ENCODE peak calls at places on chromosomes 7 and 10, in nine cellular contexts. K is stimulated activated CD4-positive, alpha-beta T cell treated with anti-CD3 and anti-CD28 coated beads, Interleukin-4, amount 100 ng/mL, for 4 hours; J is HS-5; C is AG09309; W is progenitor cell of endocrine pancreas; P is RPMI7951; A is GM23338; H is left lobe of liver; X is uterus. I is an unnamed sample.

GRCh38 chr7:131164025-131164899 is 163.4 kb upstream of the MKLN1 start:
- DNase-seq in W (no peak), X (no peak), A (peak), P (peak), H (no peak), J (peak), K (no peak), C (peak), I (no peak)

GRCh38 chr7:122219253-122219865 is 75.3 kb upstream of the AASS start:
- DNase-seq in K (no peak), W (no peak), X (no peak), A (peak), P (peak), H (no peak), C (no peak), J (no peak), I (no peak)

GRCh38 chr10:13660545-13660920 is 73.8 kb downstream of the PRPF18 start:
- DNase-seq in W (no peak), C (peak), J (no peak), X (no peak), A (no peak), H (no peak), K (no peak), P (peak), I (no peak)

GRCh38 chr10:75207079-75207867 is 3.3 kb upstream of the VDAC2 start:
- DNase-seq in P (no peak), X (no peak), C (no peak), J (no peak), W (no peak), K (no peak), H (no peak), A (no peak), I (no peak)

GRCh38 chr7:135709508-135709907 is 18.5 kb downstream of the SLC13A4 start:
- DNase-seq in W (no peak), P (no peak), C (no peak), X (no peak), A (no peak), H (no peak), K (no peak), J (no peak), I (no peak)

GRCh38 chr7:77327067-77327931 is 88.8 kb downstream of the GSAP start:
- DNase-seq in H (no peak), P (peak), C (peak), J (peak), K (no peak), X (peak), W (no peak), A (no peak), I (no peak)

GRCh38 chr10:57864789-57865676 is 402.7 kb downstream of the IPMK start:
- DNase-seq in H (peak), J (no peak), C (no peak), W (no peak), A (no peak), X (no peak), P (no peak), K (no peak), I (no peak)

GRCh38 chr10:30819306-30820190 is 190.0 kb upstream of the LYZL2 start:
- DNase-seq in J (peak), P (peak), X (no peak), W (no peak), A (no peak), H (no peak), K (no peak), C (no peak), I (no peak)

GRCh38 chr10:116694253-116694926 is 48.0 kb downstream of the HSPA12A start:
- DNase-seq in X (no peak), A (peak), W (no peak), J (no peak), C (no peak), P (no peak), K (no peak), H (no peak), I (no peak)

GRCh38 chr7:537911-538634 is 18.4 kb upstream of the PDGFA start:
- DNase-seq in A (peak), J (peak), W (no peak), K (no peak), C (peak), X (peak), P (peak), H (no peak), I (no peak)

GRCh38 chr10:133132711-133133291 is 27.2 kb upstream of the KNDC1 start:
- DNase-seq in X (peak), W (no peak), P (no peak), H (no peak), K (no peak), J (no peak), A (no peak), C (no peak), I (no peak)

GRCh38 chr7:44210107-44210506 is 9.3 kb downstream of the YKT6 start:
- DNase-seq in K (no peak), X (no peak), A (no peak), J (no peak), P (no peak), H (no peak), C (no peak), W (no peak), I (no peak)

GRCh38 chr7:45037876-45038275 is 37.9 kb downstream of the CCM2 start:
- DNase-seq in J (no peak), X (no peak), A (no peak), C (no peak), K (no peak), W (no peak), H (no peak), P (no peak), I (no peak)

GRCh38 chr10:37713642-37714041 is 143.8 kb downstream of the ZNF248 start:
- DNase-seq in X (no peak), A (no peak), C (no peak), K (no peak), P (no peak), H (no peak), W (no peak), J (no peak), I (no peak)

GRCh38 chr10:15352818-15353217 is 18.3 kb downstream of the FAM171A1 start:
- DNase-seq in A (no peak), K (no peak), W (no peak), P (no peak), H (no peak), X (no peak), C (no peak), J (no peak), I (no peak)

GRCh38 chr7:66281678-66282593 is 76.8 kb downstream of the TPST1 start:
- DNase-seq in H (no peak), J (peak), A (no peak), P (peak), C (peak), X (peak), W (no peak), K (no peak), I (no peak)

GRCh38 chr10:12181065-12181775 is 14.5 kb downstream of the NUDT5 start:
- DNase-seq in A (no peak), H (no peak), X (no peak), J (no peak), W (no peak), P (peak), K (peak), C (no peak), I (no peak)

GRCh38 chr10:100816671-100817070 is 71.3 kb downstream of the PAX2 start:
- DNase-seq in J (no peak), W (no peak), K (no peak), P (no peak), A (peak), C (no peak), X (no peak), H (no peak), I (no peak)

GRCh38 chr10:78756604-78757442 is 311.9 kb upstream of the ZMIZ1 start:
- DNase-seq in P (peak), W (no peak), C (peak), A (no peak), K (peak), H (peak), X (peak), J (peak), I (no peak)

GRCh38 chr7:34430456-34430855 is 227.6 kb upstream of the NPSR1 start:
- DNase-seq in H (no peak), C (peak), K (no peak), W (no peak), X (no peak), J (peak), A (peak), P (peak), I (no peak)

GRCh38 chr10:122126763-122127659 is 138.0 kb downstream of the TACC2 start:
- DNase-seq in K (no peak), P (peak), X (peak), J (no peak), A (peak), H (no peak), C (peak), W (no peak), I (no peak)

GRCh38 chr10:90804354-90804753 is 53.5 kb downstream of the HTR7 start:
- DNase-seq in P (no peak), X (no peak), K (no peak), H (no peak), A (peak), C (no peak), W (no peak), J (no peak), I (no peak)